ENCODE peak calls at places on chromosomes 12 and 14, in nine cellular contexts. N is Peyer's patch, D is tibial nerve, Z is thyroid gland, K is sigmoid colon, F is ovary, L is gastrocnemius medialis, B is testis, A is IMR-90. T is an unnamed sample. For H3K9me3, the result is how much of the 10 kb centered on the place peaks cover.

GRCh38 chr12:47964102-47964723 is 817 bp downstream of the TMEM106C start:
- DNase-seq in N (peak), D (no peak), Z (peak), K (peak), F (no peak), L (no peak), B (peak), A (no peak), T (no peak)

GRCh38 chr12:49949124-49949845 is 1.3 kb upstream of the AQP2 start:
- DNase-seq in N (no peak), D (no peak), Z (no peak), K (no peak), F (no peak), L (no peak), B (no peak), A (no peak), T (no peak)

GRCh38 chr12:97602315-97602714 is 139.7 kb downstream of the RMST start:
- DNase-seq in N (no peak), D (no peak), Z (peak), K (no peak), F (no peak), L (no peak), B (no peak), A (no peak), T (no peak)

GRCh38 chr14:31993521-31993941 is 83.6 kb upstream of the ARHGAP5 start:
- DNase-seq in N (no peak), D (no peak), Z (no peak), K (no peak), F (no peak), L (no peak), B (no peak), A (no peak), T (no peak)

GRCh38 chr12:118337194-118337838 is 35.4 kb downstream of the TAOK3 start:
- DNase-seq in N (no peak), D (no peak), Z (no peak), K (no peak), F (no peak), L (no peak), B (no peak), A (peak), T (no peak)

GRCh38 chr14:67951529-67952120 is 132.0 kb downstream of the RAD51B start:
- DNase-seq in N (no peak), D (no peak), Z (no peak), K (no peak), F (no peak), L (no peak), B (no peak), A (peak), T (no peak)

GRCh38 chr14:23600806-23601205 is 22.2 kb upstream of the JPH4 start:
- DNase-seq in N (no peak), D (no peak), Z (no peak), K (no peak), F (no peak), L (no peak), B (no peak), A (no peak), T (no peak)

GRCh38 chr12:93699271-93700141 is 22.3 kb downstream of the CRADD start:
- DNase-seq in N (no peak), D (no peak), Z (no peak), K (no peak), F (no peak), L (no peak), B (no peak), A (peak), T (no peak)

GRCh38 chr12:64682572-64683277 is 72.4 kb downstream of the RASSF3 start:
- DNase-seq in N (no peak), D (no peak), Z (no peak), K (peak), F (peak), L (no peak), B (no peak), A (peak), T (no peak)

GRCh38 chr12:1916396-1917171 is 1.9 kb downstream of the CACNA2D4 start:
- DNase-seq in N (no peak), D (no peak), Z (no peak), K (peak), F (peak), L (no peak), B (peak), A (no peak), T (peak)

GRCh38 chr14:48703728-48704467 is 882.3 kb downstream of the RPS29 start:
- DNase-seq in N (no peak), D (no peak), Z (peak), K (no peak), F (no peak), L (no peak), B (no peak), A (no peak), T (no peak)

GRCh38 chr12:27970391-27970980 is 2.0 kb downstream of the PTHLH start:
- DNase-seq in N (peak), D (no peak), Z (peak), K (peak), F (peak), L (no peak), B (peak), A (peak), T (no peak)

GRCh38 chr12:105214670-105215375 is 21.2 kb downstream of the APPL2 start:
- DNase-seq in N (peak), D (no peak), Z (no peak), K (no peak), F (no peak), L (no peak), B (no peak), A (no peak), T (no peak)

GRCh38 chr14:103224996-103225874 is 102.0 kb downstream of the TNFAIP2 start:
- DNase-seq in N (no peak), D (no peak), Z (no peak), K (no peak), F (no peak), L (no peak), B (no peak), A (peak), T (no peak)

GRCh38 chr14:100155881-100156645 is 3.4 kb downstream of the DEGS2 start:
- DNase-seq in N (peak), D (no peak), Z (peak), K (no peak), F (no peak), L (no peak), B (no peak), A (no peak), T (no peak)

GRCh38 chr14:71714225-71714624 is 218.0 kb upstream of the RGS6 start:
- DNase-seq in N (no peak), D (no peak), Z (no peak), K (no peak), F (no peak), L (no peak), B (no peak), A (peak), T (no peak)

GRCh38 chr12:82870825-82871377 is 184.2 kb downstream of the TMTC2 start:
- DNase-seq in N (no peak), D (no peak), Z (no peak), K (no peak), F (no peak), L (no peak), B (no peak), A (no peak), T (no peak)

GRCh38 chr14:34883954-34884353 is 8.8 kb upstream of the BAZ1A start:
- DNase-seq in N (no peak), D (no peak), Z (no peak), K (no peak), F (no peak), L (no peak), B (no peak), A (no peak), T (no peak)

GRCh38 chr14:80455031-80455430 is 243.7 kb upstream of the DIO2 start:
- DNase-seq in N (no peak), D (no peak), Z (no peak), K (no peak), F (no peak), L (peak), B (no peak), A (no peak), T (no peak)

DNA sequence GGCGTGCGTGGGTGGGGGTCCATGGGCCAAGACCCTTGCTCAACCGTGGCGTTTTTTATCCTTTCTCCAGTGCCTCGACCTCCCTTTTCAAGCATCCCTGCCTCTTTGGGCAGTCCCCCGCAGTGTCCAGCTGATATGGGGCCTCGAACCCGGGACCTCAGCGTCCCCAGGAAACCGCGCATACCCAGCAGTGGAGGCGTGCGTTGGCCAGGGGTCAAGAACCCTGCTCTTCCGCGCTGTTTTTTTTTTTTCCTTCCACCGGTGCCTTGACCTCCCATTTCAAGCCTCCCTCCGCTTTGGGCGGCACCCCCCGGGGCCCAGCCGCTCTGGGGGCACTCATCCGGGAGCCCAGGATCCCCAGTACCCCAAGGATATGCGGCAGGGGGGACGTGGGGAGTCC is 325.8 kb downstream of the ALG10 start:
- DNase-seq in N (no peak), D (no peak), Z (no peak), K (no peak), F (no peak), L (no peak), B (no peak), A (no peak), T (no peak)
- H3K9me3 ChIP-seq in N (under half), D (half or more), Z (under half), K (under half), F (under half), L (under half), B (under half), A (under half), T (under half)

GRCh38 chr14:64787619-64788018 is 83.4 kb downstream of the PLEKHG3 start:
- DNase-seq in N (no peak), D (no peak), Z (no peak), K (no peak), F (no peak), L (no peak), B (no peak), A (no peak), T (no peak)
- TF ChIP-seq POLR2A in N (no peak), D (no peak), Z (no peak), K (no peak), F (no peak), L (no peak), B (no peak), A (no peak), T (no peak)

GRCh38 chr12:63416788-63417187 is 251.5 kb downstream of the DPY19L2 start:
- DNase-seq in N (no peak), D (no peak), Z (no peak), K (no peak), F (no peak), L (no peak), B (no peak), A (no peak), T (no peak)

GRCh38 chr12:63419119-63419518 is 249.2 kb downstream of the DPY19L2 start:
- DNase-seq in N (no peak), D (no peak), Z (no peak), K (no peak), F (no peak), L (no peak), B (no peak), A (no peak), T (no peak)

GRCh38 chr12:63420206-63420644 is 248.1 kb downstream of the DPY19L2 start:
- DNase-seq in N (no peak), D (no peak), Z (peak), K (no peak), F (no peak), L (no peak), B (peak), A (peak), T (no peak)

GRCh38 chr12:63410197-63410596 is 258.1 kb downstream of the DPY19L2 start:
- DNase-seq in N (no peak), D (no peak), Z (no peak), K (no peak), F (no peak), L (no peak), B (no peak), A (no peak), T (no peak)

DNA sequence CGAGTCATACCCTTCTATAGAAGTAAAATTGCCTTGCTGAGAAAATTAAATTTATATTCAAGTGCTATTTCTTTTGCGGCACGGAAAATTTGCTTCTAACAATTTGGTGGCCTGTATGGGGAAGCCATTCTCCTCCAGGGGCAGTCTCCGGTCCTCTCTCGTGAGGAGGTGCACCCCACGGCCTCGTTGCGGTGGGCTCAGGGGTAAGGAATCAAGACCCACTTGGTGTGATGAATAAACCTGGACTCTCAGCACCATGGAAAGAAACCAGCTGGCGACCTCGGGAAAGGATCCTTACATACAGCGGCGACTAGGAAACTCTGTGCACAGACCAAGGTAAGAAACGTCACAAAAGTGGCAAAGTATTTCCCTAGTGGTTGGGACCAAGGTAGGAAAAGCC is 252.9 kb downstream of the DPY19L2 start:
- DNase-seq in N (no peak), D (no peak), Z (no peak), K (no peak), F (no peak), L (no peak), B (no peak), A (no peak), T (no peak)
- H3K27ac ChIP-seq in N (no peak), D (no peak), Z (no peak), K (no peak), F (no peak), L (no peak), B (no peak), A (no peak), T (no peak)

GRCh38 chr12:20214286-20214685 is 154.1 kb upstream of the PDE3A start:
- DNase-seq in N (no peak), D (no peak), Z (no peak), K (no peak), F (no peak), L (no peak), B (no peak), A (peak), T (no peak)
- H3K9me3 ChIP-seq in N (under half), D (under half), Z (under half), K (under half), F (under half), L (under half), B (under half), A (under half), T (under half)